ENCODE peak calls at places on chromosomes 2 and 18, in five cellular contexts. One of them, this sample, is unnamed.

GRCh38 chr2:174775586-174775985 is 11.3 kb upstream of the CHRNA1 start:
- DNase-seq in GM13976: no peak
- DNase-seq in left ventricle myocardium inferior: no peak
- DNase-seq in COR-L47: no peak
- DNase-seq in astrocyte: peak; percentile 26
- DNase-seq in this sample: no peak

GRCh38 chr2:74739129-74739528 is 85.1 kb downstream of the SEMA4F start:
- DNase-seq in left ventricle myocardium inferior: no peak
- DNase-seq in GM13976: no peak
- DNase-seq in COR-L47: no peak
- DNase-seq in astrocyte: no peak
- DNase-seq in this sample: no peak

GRCh38 chr2:62456721-62457539 is 49.1 kb downstream of the TMEM17 start:
- DNase-seq in left ventricle myocardium inferior: peak; percentile 66
- DNase-seq in COR-L47: peak; percentile 62
- DNase-seq in GM13976: peak; percentile 91
- DNase-seq in astrocyte: peak; percentile 63
- DNase-seq in this sample: peak; percentile 93

GRCh38 chr2:220590476-220590875 is 963.0 kb downstream of the SLC4A3 start:
- DNase-seq in astrocyte: no peak
- DNase-seq in GM13976: no peak
- DNase-seq in COR-L47: no peak
- DNase-seq in left ventricle myocardium inferior: no peak
- DNase-seq in this sample: no peak

GRCh38 chr2:107091163-107091864 is 205.3 kb upstream of the ST6GAL2 start:
- DNase-seq in COR-L47: no peak
- DNase-seq in astrocyte: peak; percentile 24
- DNase-seq in GM13976: no peak
- DNase-seq in left ventricle myocardium inferior: no peak
- DNase-seq in this sample: no peak

GRCh38 chr2:212052412-212053159 is 486.0 kb downstream of the ERBB4 start:
- DNase-seq in GM13976: no peak
- DNase-seq in left ventricle myocardium inferior: no peak
- DNase-seq in astrocyte: peak; percentile 84
- DNase-seq in COR-L47: no peak
- DNase-seq in this sample: no peak

GRCh38 chr18:76621782-76622495 is 126.9 kb upstream of the ZNF516 start:
- DNase-seq in left ventricle myocardium inferior: no peak
- DNase-seq in astrocyte: peak; percentile 68
- DNase-seq in COR-L47: peak; percentile 72
- DNase-seq in GM13976: no peak
- DNase-seq in this sample: no peak

GRCh38 chr18:32368170-32368569 is 102.5 kb downstream of the GAREM1 start:
- DNase-seq in astrocyte: no peak
- DNase-seq in left ventricle myocardium inferior: no peak
- DNase-seq in COR-L47: no peak
- DNase-seq in GM13976: no peak
- DNase-seq in this sample: no peak

GRCh38 chr2:197372582-197372981 is 62.0 kb upstream of the ANKRD44 start:
- DNase-seq in left ventricle myocardium inferior: no peak
- DNase-seq in astrocyte: no peak
- DNase-seq in GM13976: no peak
- DNase-seq in COR-L47: no peak
- DNase-seq in this sample: no peak

GRCh38 chr18:48782381-48782841 is 168.4 kb downstream of the SMAD7 start:
- DNase-seq in left ventricle myocardium inferior: peak; percentile 69
- DNase-seq in astrocyte: no peak
- DNase-seq in GM13976: no peak
- DNase-seq in COR-L47: no peak
- DNase-seq in this sample: no peak

GRCh38 chr2:11200651-11201050 is 45.4 kb downstream of the SLC66A3 start:
- DNase-seq in GM13976: no peak
- DNase-seq in astrocyte: no peak
- DNase-seq in COR-L47: no peak
- DNase-seq in left ventricle myocardium inferior: no peak
- DNase-seq in this sample: no peak

GRCh38 chr2:171347591-171348032 is 86.2 kb downstream of the METTL8 start:
- DNase-seq in astrocyte: peak; percentile 99
- DNase-seq in left ventricle myocardium inferior: no peak
- DNase-seq in GM13976: no peak
- DNase-seq in COR-L47: no peak
- DNase-seq in this sample: no peak

GRCh38 chr2:230586328-230586982 is 126.2 kb upstream of the CAB39 start:
- DNase-seq in GM13976: no peak
- DNase-seq in COR-L47: no peak
- DNase-seq in astrocyte: peak; percentile 6
- DNase-seq in left ventricle myocardium inferior: no peak
- DNase-seq in this sample: no peak

GRCh38 chr2:46775722-46776121 is 139.9 kb downstream of the MCFD2 start:
- DNase-seq in GM13976: no peak
- DNase-seq in COR-L47: no peak
- DNase-seq in left ventricle myocardium inferior: no peak
- DNase-seq in astrocyte: no peak
- DNase-seq in this sample: no peak

GRCh38 chr2:63078852-63079606 is 28.4 kb downstream of the OTX1 start:
- DNase-seq in GM13976: peak; percentile 35
- DNase-seq in astrocyte: no peak
- DNase-seq in left ventricle myocardium inferior: no peak
- DNase-seq in COR-L47: no peak
- DNase-seq in this sample: no peak

GRCh38 chr2:152573168-152573567 is 144.1 kb downstream of the PRPF40A start:
- DNase-seq in left ventricle myocardium inferior: no peak
- DNase-seq in GM13976: peak; percentile 60
- DNase-seq in COR-L47: no peak
- DNase-seq in astrocyte: peak; percentile 78
- DNase-seq in this sample: no peak

GRCh38 chr18:58699551-58699950 is 28.3 kb downstream of the MALT1 start:
- DNase-seq in astrocyte: no peak
- DNase-seq in GM13976: no peak
- DNase-seq in COR-L47: peak; percentile 21
- DNase-seq in left ventricle myocardium inferior: no peak
- DNase-seq in this sample: no peak

GRCh38 chr2:28182348-28182747 is 210.3 kb upstream of the FOSL2 start:
- DNase-seq in left ventricle myocardium inferior: no peak
- DNase-seq in GM13976: no peak
- DNase-seq in astrocyte: no peak
- DNase-seq in COR-L47: no peak
- DNase-seq in this sample: no peak

GRCh38 chr2:38146917-38147307 is 71.0 kb upstream of the CYP1B1 start:
- DNase-seq in astrocyte: peak; percentile 99
- DNase-seq in left ventricle myocardium inferior: no peak
- DNase-seq in COR-L47: no peak
- DNase-seq in GM13976: peak; percentile 64
- DNase-seq in this sample: no peak

GRCh38 chr2:9106338-9107167 is 100.1 kb upstream of the ASAP2 start:
- DNase-seq in GM13976: no peak
- DNase-seq in left ventricle myocardium inferior: no peak
- DNase-seq in astrocyte: peak; percentile 60
- DNase-seq in COR-L47: peak; percentile 97
- DNase-seq in this sample: no peak

GRCh38 chr2:120210234-120210781 is 12.9 kb downstream of the TMEM185B start:
- DNase-seq in left ventricle myocardium inferior: no peak
- DNase-seq in COR-L47: no peak
- DNase-seq in astrocyte: no peak
- DNase-seq in GM13976: no peak
- DNase-seq in this sample: peak; percentile 83

GRCh38 chr2:39994151-39994550 is 215.1 kb upstream of the THUMPD2 start:
- DNase-seq in COR-L47: no peak
- DNase-seq in left ventricle myocardium inferior: no peak
- DNase-seq in GM13976: no peak
- DNase-seq in astrocyte: peak; percentile 87
- DNase-seq in this sample: no peak

GRCh38 chr2:74440378-74441110 is 1.2 kb downstream of the RTKN start:
- DNase-seq in GM13976: peak; percentile 97
- DNase-seq in left ventricle myocardium inferior: peak; percentile 91
- DNase-seq in COR-L47: peak; percentile 83
- DNase-seq in astrocyte: peak; percentile 64
- DNase-seq in this sample: peak; percentile 92

GRCh38 chr18:924987-925386 is 20.3 kb downstream of the ADCYAP1 start:
- DNase-seq in GM13976: no peak
- DNase-seq in COR-L47: no peak
- DNase-seq in astrocyte: no peak
- DNase-seq in left ventricle myocardium inferior: no peak
- DNase-seq in this sample: no peak

GRCh38 chr18:55634545-55634944 is 46.6 kb upstream of the TCF4 start:
- DNase-seq in COR-L47: no peak
- DNase-seq in left ventricle myocardium inferior: no peak
- DNase-seq in astrocyte: peak; percentile 78
- DNase-seq in GM13976: no peak
- DNase-seq in this sample: no peak

GRCh38 chr2:164523726-164524125 is 97.6 kb downstream of the GRB14 start:
- DNase-seq in COR-L47: no peak
- DNase-seq in astrocyte: no peak
- DNase-seq in GM13976: no peak
- DNase-seq in left ventricle myocardium inferior: no peak
- DNase-seq in this sample: no peak

GRCh38 chr2:216109962-216110614 is 940 bp downstream of the XRCC5 start:
- DNase-seq in GM13976: no peak
- DNase-seq in astrocyte: peak; percentile 33
- DNase-seq in left ventricle myocardium inferior: no peak
- DNase-seq in COR-L47: no peak
- DNase-seq in this sample: no peak

GRCh38 chr2:162092656-162093556 is 18.9 kb upstream of the DPP4 start:
- DNase-seq in GM13976: no peak
- DNase-seq in astrocyte: peak; percentile 97
- DNase-seq in COR-L47: no peak
- DNase-seq in left ventricle myocardium inferior: peak; percentile 48
- DNase-seq in this sample: no peak

GRCh38 chr2:189927823-189928222 is 134.7 kb downstream of the MSTN start:
- DNase-seq in left ventricle myocardium inferior: no peak
- DNase-seq in GM13976: no peak
- DNase-seq in COR-L47: no peak
- DNase-seq in astrocyte: no peak
- DNase-seq in this sample: no peak

GRCh38 chr2:240963376-240964220 is 34.8 kb upstream of the SNED1 start:
- DNase-seq in GM13976: no peak
- DNase-seq in left ventricle myocardium inferior: peak; percentile 13
- DNase-seq in COR-L47: no peak
- DNase-seq in astrocyte: no peak
- DNase-seq in this sample: peak; percentile 73

GRCh38 chr2:168137510-168138180 is 109.8 kb downstream of the STK39 start:
- DNase-seq in GM13976: no peak
- DNase-seq in left ventricle myocardium inferior: no peak
- DNase-seq in COR-L47: no peak
- DNase-seq in astrocyte: no peak
- DNase-seq in this sample: no peak

GRCh38 chr2:55618025-55618648 is 715 bp upstream of the PPP4R3B start:
- DNase-seq in GM13976: no peak
- DNase-seq in left ventricle myocardium inferior: no peak
- DNase-seq in COR-L47: no peak
- DNase-seq in astrocyte: peak; percentile 18
- DNase-seq in this sample: no peak

GRCh38 chr2:2845267-2845666 is 514.2 kb upstream of the MYT1L start:
- DNase-seq in GM13976: no peak
- DNase-seq in left ventricle myocardium inferior: no peak
- DNase-seq in COR-L47: no peak
- DNase-seq in astrocyte: no peak
- DNase-seq in this sample: peak; percentile 69

GRCh38 chr18:60188943-60189342 is 183.6 kb downstream of the MC4R start:
- DNase-seq in left ventricle myocardium inferior: no peak
- DNase-seq in GM13976: no peak
- DNase-seq in astrocyte: no peak
- DNase-seq in COR-L47: no peak
- DNase-seq in this sample: no peak

GRCh38 chr2:230218411-230218810 is 1.4 kb downstream of the SP110 start:
- DNase-seq in astrocyte: no peak
- DNase-seq in GM13976: no peak
- DNase-seq in left ventricle myocardium inferior: no peak
- DNase-seq in COR-L47: no peak
- DNase-seq in this sample: no peak

GRCh38 chr2:196130039-196130825 is 41.1 kb downstream of the STK17B start:
- DNase-seq in COR-L47: no peak
- DNase-seq in GM13976: no peak
- DNase-seq in left ventricle myocardium inferior: no peak
- DNase-seq in astrocyte: no peak
- DNase-seq in this sample: no peak

GRCh38 chr2:109715302-109715937 is 78.7 kb upstream of the RGPD5 start:
- DNase-seq in COR-L47: no peak
- DNase-seq in left ventricle myocardium inferior: no peak
- DNase-seq in GM13976: no peak
- DNase-seq in astrocyte: no peak
- DNase-seq in this sample: peak; percentile 24

This sample was measured in spleen.